ENCODE peak calls at places on chromosome 2, in ten cellular contexts. L is CD8-positive, alpha-beta T cell; Q is K562; K is osteoblast; R is heart left ventricle; X is small intestine; Z is right cardiac atrium; M is CD8-positive, alpha-beta memory T cell; N is hepatocyte; I is cardiac muscle cell. D is an unnamed sample. For H3K4me1, the result is how much of the 10 kb centered on the place peaks cover.

GRCh38 chr2:46375566-46376125 is 78.4 kb downstream of the EPAS1 start:
- DNase-seq in L (no peak), Q (no peak), K (peak), R (no peak), X (no peak), Z (no peak), M (peak), N (no peak), I (no peak), D (no peak)

GRCh38 chr2:167966937-167967913 is 280.2 kb downstream of the STK39 start:
- DNase-seq in L (no peak), Q (no peak), K (no peak), R (no peak), X (peak), Z (no peak), M (no peak), N (peak), I (no peak), D (no peak)

GRCh38 chr2:88834376-88834775 is 142.9 kb downstream of the RPIA start:
- DNase-seq in L (no peak), Q (no peak), K (no peak), R (no peak), X (no peak), Z (no peak), M (no peak), N (no peak), I (no peak), D (no peak)

GRCh38 chr2:195038158-195038557 is 618.9 kb upstream of the SLC39A10 start:
- DNase-seq in L (no peak), Q (no peak), K (no peak), R (no peak), X (no peak), Z (no peak), M (no peak), N (peak), I (no peak), D (no peak)

GRCh38 chr2:195656131-195656858 is 731 bp upstream of the SLC39A10 start:
- DNase-seq in L (no peak), Q (no peak), K (no peak), R (no peak), X (no peak), Z (no peak), M (no peak), N (no peak), I (peak), D (no peak)

GRCh38 chr2:111704246-111704645 is 179.7 kb downstream of the ANAPC1 start:
- DNase-seq in L (no peak), Q (no peak), K (peak), R (no peak), X (no peak), Z (no peak), M (no peak), N (peak), I (no peak), D (no peak)

GRCh38 chr2:20353597-20353996 is 3.0 kb upstream of the PUM2 start:
- DNase-seq in L (no peak), Q (no peak), K (no peak), R (no peak), X (no peak), Z (no peak), M (no peak), N (peak), I (peak), D (no peak)

GRCh38 chr2:42568431-42569115 is at the start of gene MTA3:
- DNase-seq in L (peak), Q (peak), K (peak), R (peak), X (peak), Z (peak), M (peak), N (peak), I (peak), D (peak)

GRCh38 chr2:21715865-21716264 is 592.1 kb downstream of the TDRD15 start:
- DNase-seq in L (no peak), Q (no peak), K (no peak), R (peak), X (no peak), Z (peak), M (no peak), N (no peak), I (peak), D (no peak)

GRCh38 chr2:45649855-45650806 is 1.3 kb upstream of the PRKCE start:
- DNase-seq in L (peak), Q (peak), K (peak), R (peak), X (peak), Z (peak), M (peak), N (peak), I (peak), D (peak)

GRCh38 chr2:65499216-65499615 is 66.8 kb upstream of the SPRED2 start:
- DNase-seq in L (no peak), Q (no peak), K (no peak), R (no peak), X (no peak), Z (no peak), M (no peak), N (no peak), I (no peak), D (no peak)

GRCh38 chr2:200943527-200944120 is 19.8 kb downstream of the ORC2 start:
- DNase-seq in L (no peak), Q (no peak), K (no peak), R (no peak), X (no peak), Z (no peak), M (no peak), N (no peak), I (no peak), D (no peak)

GRCh38 chr2:225010804-225011203 is 31.5 kb downstream of the DOCK10 start:
- DNase-seq in L (no peak), Q (no peak), K (peak), R (no peak), X (no peak), Z (no peak), M (no peak), N (no peak), I (no peak), D (no peak)

GRCh38 chr2:178331474-178332431 is 119.2 kb downstream of the PRKRA start:
- DNase-seq in L (no peak), Q (no peak), K (no peak), R (no peak), X (no peak), Z (no peak), M (no peak), N (peak), I (no peak), D (no peak)

GRCh38 chr2:235433860-235434259 is 60.0 kb upstream of the AGAP1 start:
- DNase-seq in L (no peak), Q (no peak), K (no peak), R (peak), X (peak), Z (peak), M (no peak), N (no peak), I (no peak), D (peak)

GRCh38 chr2:217527586-217528202 is 475.1 kb downstream of the TNS1 start:
- DNase-seq in L (no peak), Q (no peak), K (peak), R (no peak), X (no peak), Z (no peak), M (no peak), N (no peak), I (no peak), D (no peak)

GRCh38 chr2:70003093-70003830 is 41.8 kb upstream of the ASPRV1 start:
- DNase-seq in L (no peak), Q (no peak), K (peak), R (no peak), X (no peak), Z (no peak), M (no peak), N (no peak), I (no peak), D (no peak)

GRCh38 chr2:128714861-128715312 is 396.2 kb upstream of the HS6ST1 start:
- DNase-seq in L (no peak), Q (no peak), K (no peak), R (no peak), X (no peak), Z (no peak), M (no peak), N (no peak), I (peak), D (no peak)

GRCh38 chr2:228767196-228767595 is 503.9 kb downstream of the PID1 start:
- DNase-seq in L (no peak), Q (no peak), K (peak), R (no peak), X (no peak), Z (no peak), M (no peak), N (no peak), I (no peak), D (no peak)

GRCh38 chr2:215828528-215829184 is 184.7 kb downstream of the MREG start:
- DNase-seq in L (no peak), Q (peak), K (no peak), R (no peak), X (peak), Z (peak), M (no peak), N (peak), I (peak), D (peak)

GRCh38 chr2:209942936-209943605 is 59.4 kb upstream of the RPE start:
- DNase-seq in L (no peak), Q (no peak), K (no peak), R (no peak), X (no peak), Z (no peak), M (no peak), N (no peak), I (no peak), D (no peak)

GRCh38 chr2:182504903-182505302 is 78.1 kb upstream of the PDE1A start:
- DNase-seq in L (no peak), Q (no peak), K (peak), R (peak), X (no peak), Z (peak), M (no peak), N (peak), I (peak), D (no peak)

GRCh38 chr2:96353606-96354095 is 18.1 kb downstream of the NCAPH start:
- DNase-seq in L (no peak), Q (no peak), K (no peak), R (no peak), X (no peak), Z (no peak), M (no peak), N (no peak), I (no peak), D (no peak)

GRCh38 chr2:232721882-232722281 is 24.8 kb downstream of the GIGYF2 start:
- DNase-seq in L (no peak), Q (no peak), K (no peak), R (no peak), X (no peak), Z (no peak), M (no peak), N (no peak), I (no peak), D (no peak)

GRCh38 chr2:236321430-236321829 is 57.2 kb upstream of the ASB18 start:
- DNase-seq in L (no peak), Q (no peak), K (no peak), R (no peak), X (no peak), Z (no peak), M (no peak), N (no peak), I (peak), D (no peak)

GRCh38 chr2:27800856-27801255 is 29.3 kb downstream of the MRPL33 start:
- DNase-seq in L (no peak), Q (no peak), K (no peak), R (no peak), X (no peak), Z (peak), M (no peak), N (no peak), I (no peak), D (no peak)

GRCh38 chr2:85419009-85419711 is 646 bp downstream of the SH2D6 start:
- DNase-seq in L (no peak), Q (no peak), K (peak), R (no peak), X (peak), Z (peak), M (no peak), N (no peak), I (no peak), D (peak)

GRCh38 chr2:46032161-46032813 is 264.9 kb upstream of the EPAS1 start:
- DNase-seq in L (no peak), Q (no peak), K (no peak), R (no peak), X (no peak), Z (peak), M (no peak), N (no peak), I (no peak), D (no peak)

GRCh38 chr2:21256006-21256405 is 132.2 kb downstream of the TDRD15 start:
- DNase-seq in L (no peak), Q (no peak), K (no peak), R (peak), X (peak), Z (peak), M (no peak), N (no peak), I (no peak), D (no peak)

GRCh38 chr2:197846789-197847188 is 42.4 kb downstream of the PLCL1 start:
- DNase-seq in L (no peak), Q (no peak), K (no peak), R (no peak), X (no peak), Z (no peak), M (no peak), N (no peak), I (no peak), D (no peak)

GRCh38 chr2:221705478-221705877 is 133.4 kb upstream of the EPHA4 start:
- DNase-seq in L (no peak), Q (no peak), K (no peak), R (no peak), X (no peak), Z (no peak), M (no peak), N (no peak), I (no peak), D (peak)

GRCh38 chr2:126809357-126809756 is 89.3 kb upstream of the TEX51 start:
- DNase-seq in L (no peak), Q (no peak), K (no peak), R (no peak), X (no peak), Z (no peak), M (no peak), N (no peak), I (peak), D (no peak)

GRCh38 chr2:128600606-128601297 is 282.1 kb upstream of the HS6ST1 start:
- DNase-seq in L (no peak), Q (no peak), K (peak), R (peak), X (no peak), Z (no peak), M (no peak), N (no peak), I (no peak), D (no peak)

GRCh38 chr2:86809481-86810121 is 18.9 kb upstream of the CD8A start:
- DNase-seq in L (peak), Q (no peak), K (no peak), R (no peak), X (no peak), Z (no peak), M (peak), N (no peak), I (no peak), D (no peak)

GRCh38 chr2:152445791-152446201 is 110.8 kb downstream of the FMNL2 start:
- DNase-seq in L (no peak), Q (no peak), K (peak), R (no peak), X (no peak), Z (no peak), M (no peak), N (no peak), I (no peak), D (no peak)

GRCh38 chr2:236155406-236155805 is 12.8 kb downstream of the GBX2 start:
- DNase-seq in L (no peak), Q (no peak), K (no peak), R (no peak), X (no peak), Z (no peak), M (no peak), N (no peak), I (no peak), D (no peak)

GRCh38 chr2:48398285-48399135 is 131.4 kb upstream of the STON1 start:
- DNase-seq in L (no peak), Q (peak), K (no peak), R (no peak), X (no peak), Z (no peak), M (no peak), N (no peak), I (no peak), D (no peak)

GRCh38 chr2:240520143-240520973 is 37.4 kb downstream of the ANKMY1 start:
- DNase-seq in L (no peak), Q (no peak), K (peak), R (no peak), X (no peak), Z (no peak), M (no peak), N (no peak), I (no peak), D (no peak)

GRCh38 chr2:173087214-173087581 is 11.6 kb downstream of the MAP3K20 start:
- DNase-seq in L (no peak), Q (no peak), K (no peak), R (no peak), X (no peak), Z (no peak), M (no peak), N (no peak), I (no peak), D (no peak)
- H3K4me1 ChIP-seq in L (under half), Q (under half), K (under half), R (under half), X (under half), Z (under half), M (under half), N (under half), I (under half), D (under half)

DNA sequence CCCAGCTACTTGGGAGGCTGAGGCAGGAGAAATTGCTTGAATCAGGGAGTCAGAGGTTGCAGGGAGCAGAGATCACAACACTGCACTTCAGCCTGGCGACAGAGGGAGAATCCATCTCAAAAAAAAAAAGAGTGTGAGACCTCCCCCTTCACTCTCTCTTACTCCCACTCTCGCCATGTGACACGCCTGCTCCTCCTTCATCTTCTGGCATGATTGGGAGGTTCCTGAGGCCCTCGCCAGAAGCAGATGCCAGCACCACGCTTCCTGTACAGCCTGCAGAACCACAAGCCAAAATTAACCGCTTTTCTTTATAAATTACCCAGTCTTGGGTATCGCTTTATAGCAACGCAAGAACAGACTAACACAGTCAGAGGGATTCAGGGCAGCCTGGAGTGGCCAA is 66.3 kb upstream of the CREB1 start:
- DNase-seq in L (no peak), Q (no peak), K (no peak), R (no peak), X (no peak), Z (no peak), M (no peak), N (no peak), I (no peak), D (no peak)
- H3K4me3 ChIP-seq in L (no peak), Q (no peak), K (no peak), R (no peak), X (no peak), Z (no peak), M (no peak), N (no peak), I (no peak), D (no peak)

GRCh38 chr2:109137616-109138015 is 8.6 kb downstream of the SH3RF3 start:
- DNase-seq in L (no peak), Q (no peak), K (no peak), R (no peak), X (no peak), Z (no peak), M (no peak), N (no peak), I (no peak), D (no peak)

GRCh38 chr2:109139002-109139401 is 10.0 kb downstream of the SH3RF3 start:
- DNase-seq in L (no peak), Q (no peak), K (no peak), R (no peak), X (no peak), Z (no peak), M (no peak), N (no peak), I (no peak), D (no peak)

GRCh38 chr2:109139844-109140396 is 10.9 kb downstream of the SH3RF3 start:
- DNase-seq in L (no peak), Q (no peak), K (no peak), R (no peak), X (no peak), Z (no peak), M (no peak), N (no peak), I (no peak), D (no peak)

GRCh38 chr2:109136542-109136941 is 7.5 kb downstream of the SH3RF3 start:
- DNase-seq in L (no peak), Q (no peak), K (no peak), R (no peak), X (no peak), Z (no peak), M (no peak), N (no peak), I (no peak), D (no peak)

DNA sequence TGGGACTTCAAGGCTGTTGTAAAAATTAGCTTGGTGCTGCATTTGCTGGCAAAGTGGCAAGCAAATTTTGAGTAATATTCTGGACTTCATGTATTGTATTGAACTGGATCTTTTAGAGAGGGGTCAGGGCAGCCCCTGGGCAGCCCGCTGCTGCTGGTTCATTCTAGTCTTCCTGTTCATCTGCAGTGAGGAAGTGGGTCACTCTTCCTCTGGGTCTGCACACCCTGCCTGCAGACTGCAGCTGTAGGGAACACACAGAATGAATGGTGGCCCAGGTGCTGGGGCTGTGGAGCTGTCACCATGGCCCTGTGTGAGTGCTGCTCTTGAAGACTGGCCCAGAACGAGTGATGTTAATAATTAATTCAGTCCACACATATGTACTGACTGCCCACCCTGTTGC is 9.4 kb downstream of the SH3RF3 start:
- DNase-seq in L (no peak), Q (no peak), K (no peak), R (no peak), X (no peak), Z (no peak), M (no peak), N (no peak), I (no peak), D (no peak)
- H3K4me1 ChIP-seq in L (under half), Q (under half), K (under half), R (under half), X (under half), Z (under half), M (under half), N (under half), I (under half), D (under half)

GRCh38 chr2:76998713-76999112 is 523.5 kb downstream of the LRRTM4 start:
- DNase-seq in L (no peak), Q (no peak), K (no peak), R (no peak), X (no peak), Z (no peak), M (no peak), N (no peak), I (no peak), D (no peak)
- H3K4me3 ChIP-seq in L (no peak), Q (no peak), K (no peak), R (no peak), X (no peak), Z (no peak), M (no peak), N (no peak), I (no peak), D (no peak)

GRCh38 chr2:100822587-100823248 is 2.8 kb downstream of the NPAS2 start:
- DNase-seq in L (no peak), Q (no peak), K (peak), R (peak), X (peak), Z (no peak), M (no peak), N (no peak), I (no peak), D (no peak)
- H3K4me1 ChIP-seq in L (under half), Q (under half), K (under half), R (half or more), X (under half), Z (under half), M (under half), N (under half), I (under half), D (under half)

DNA sequence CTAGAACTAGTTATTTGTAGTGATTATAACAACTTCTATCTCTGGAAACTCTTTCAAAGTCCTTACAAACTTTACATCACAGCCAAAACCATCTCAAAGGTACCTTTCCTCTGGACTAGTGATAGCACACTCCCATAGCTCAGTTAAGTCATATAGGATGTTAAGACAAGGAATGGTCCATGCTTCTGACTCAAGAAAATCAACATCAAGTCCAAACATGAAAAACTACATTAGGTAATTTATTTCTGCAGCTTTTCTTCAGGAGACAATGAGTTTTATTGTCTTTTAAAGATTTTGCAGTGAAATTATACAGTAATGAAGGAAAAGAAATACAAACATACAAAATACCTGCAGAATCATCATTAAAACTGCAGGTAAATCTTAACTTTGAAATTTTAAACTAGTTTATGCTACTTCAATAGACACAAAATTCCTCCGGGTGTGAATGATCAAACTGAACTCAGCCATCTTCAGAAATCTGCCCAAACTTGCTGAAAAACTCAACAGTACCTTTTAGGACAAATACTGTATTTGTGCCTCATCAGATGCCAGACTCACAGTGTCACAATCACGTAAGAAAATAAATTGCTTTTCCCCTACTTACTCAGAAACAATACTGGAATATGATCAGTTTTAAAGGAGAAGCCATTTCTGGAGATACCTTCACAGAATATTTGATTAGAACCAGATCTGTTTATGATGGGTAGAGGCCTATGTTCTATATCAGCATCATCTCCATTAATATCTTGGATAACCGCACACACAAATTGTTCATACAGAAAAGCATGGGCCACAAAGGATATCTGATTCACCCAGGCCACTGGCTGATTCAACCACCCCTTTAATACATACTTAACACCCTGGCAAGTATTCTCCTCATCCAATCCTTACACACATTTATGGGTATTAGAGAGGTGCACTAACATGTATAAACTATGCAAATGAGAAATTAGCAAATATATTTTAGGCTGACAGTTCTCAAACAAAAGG is 2.6 kb downstream of the TMEM131 start:
- DNase-seq in L (no peak), Q (no peak), K (no peak), R (no peak), X (no peak), Z (no peak), M (no peak), N (no peak), I (no peak), D (no peak)
- H3K4me3 ChIP-seq in L (no peak), Q (peak), K (peak), R (peak), X (peak), Z (no peak), M (peak), N (peak), I (peak), D (no peak)